ENCODE peak calls at places on chromosome 15, in four cellular contexts. One of them, this sample, is unnamed.

GRCh38 chr15:78682693-78683410 is 41.8 kb upstream of the CHRNB4 start:
- DNase-seq in HepG2: no peak
- DNase-seq in GM12878: no peak
- DNase-seq in K562: no peak
- DNase-seq in this sample: no peak

GRCh38 chr15:64454282-64454681 is 6.1 kb upstream of the ZNF609 start:
- DNase-seq in HepG2: no peak
- DNase-seq in GM12878: no peak
- DNase-seq in K562: no peak
- DNase-seq in this sample: no peak

GRCh38 chr15:88920186-88920891 is 7.2 kb upstream of the MFGE8 start:
- DNase-seq in HepG2: no peak
- DNase-seq in GM12878: no peak
- DNase-seq in K562: peak
- DNase-seq in this sample: no peak

GRCh38 chr15:100211855-100212850 is 129.6 kb downstream of the ADAMTS17 start:
- DNase-seq in HepG2: peak
- DNase-seq in GM12878: no peak
- DNase-seq in K562: no peak
- DNase-seq in this sample: no peak

GRCh38 chr15:72184165-72184811 is 13.3 kb downstream of the GRAMD2A start:
- DNase-seq in HepG2: peak
- DNase-seq in GM12878: no peak
- DNase-seq in K562: no peak
- DNase-seq in this sample: peak

GRCh38 chr15:67808821-67809220 is 16.5 kb upstream of the SKOR1 start:
- DNase-seq in HepG2: no peak
- DNase-seq in GM12878: no peak
- DNase-seq in K562: no peak
- DNase-seq in this sample: no peak

GRCh38 chr15:39774688-39775267 is 7.9 kb downstream of the FSIP1 start:
- DNase-seq in HepG2: no peak
- DNase-seq in GM12878: no peak
- DNase-seq in K562: no peak
- DNase-seq in this sample: no peak

GRCh38 chr15:77069521-77070121 is 1.3 kb downstream of the TSPAN3 start:
- DNase-seq in HepG2: no peak
- DNase-seq in GM12878: no peak
- DNase-seq in K562: no peak
- DNase-seq in this sample: no peak

GRCh38 chr15:70033529-70034140 is 64.1 kb downstream of the TLE3 start:
- DNase-seq in HepG2: no peak
- DNase-seq in GM12878: no peak
- DNase-seq in K562: no peak
- DNase-seq in this sample: no peak

GRCh38 chr15:34365073-34365825 is 1.7 kb downstream of the LPCAT4 start:
- DNase-seq in HepG2: no peak
- DNase-seq in GM12878: no peak
- DNase-seq in K562: no peak
- DNase-seq in this sample: no peak

GRCh38 chr15:33329457-33329856 is 18.7 kb downstream of the RYR3 start:
- DNase-seq in HepG2: no peak
- DNase-seq in GM12878: no peak
- DNase-seq in K562: no peak
- DNase-seq in this sample: no peak

GRCh38 chr15:98713585-98714001 is 65.3 kb downstream of the IGF1R start:
- DNase-seq in HepG2: no peak
- DNase-seq in GM12878: peak
- DNase-seq in K562: no peak
- DNase-seq in this sample: no peak

GRCh38 chr15:27336676-27337075 is 365.7 kb downstream of the GABRG3 start:
- DNase-seq in HepG2: no peak
- DNase-seq in GM12878: no peak
- DNase-seq in K562: no peak
- DNase-seq in this sample: no peak

GRCh38 chr15:90360746-90361145 is 8.7 kb downstream of the ZNF774 start:
- DNase-seq in HepG2: no peak
- DNase-seq in GM12878: no peak
- DNase-seq in K562: no peak
- DNase-seq in this sample: no peak

GRCh38 chr15:68055224-68055705 is 1.1 kb downstream of the PIAS1 start:
- DNase-seq in HepG2: no peak
- DNase-seq in GM12878: peak
- DNase-seq in K562: no peak
- DNase-seq in this sample: no peak

GRCh38 chr15:67839358-67839928 is 402 bp downstream of the RNU6-1 start:
- DNase-seq in HepG2: peak
- DNase-seq in GM12878: no peak
- DNase-seq in K562: peak
- DNase-seq in this sample: no peak

GRCh38 chr15:58643996-58644395 is 105.5 kb downstream of the ADAM10 start:
- DNase-seq in HepG2: no peak
- DNase-seq in GM12878: no peak
- DNase-seq in K562: no peak
- DNase-seq in this sample: no peak

GRCh38 chr15:68526269-68526668 is 52.5 kb upstream of the CORO2B start:
- DNase-seq in HepG2: no peak
- DNase-seq in GM12878: no peak
- DNase-seq in K562: no peak
- DNase-seq in this sample: no peak

GRCh38 chr15:38085931-38086562 is 151.6 kb downstream of the TMCO5A start:
- DNase-seq in HepG2: no peak
- DNase-seq in GM12878: peak
- DNase-seq in K562: no peak
- DNase-seq in this sample: no peak

GRCh38 chr15:73293773-73294172 is 75.0 kb downstream of the HCN4 start:
- DNase-seq in HepG2: peak
- DNase-seq in GM12878: no peak
- DNase-seq in K562: no peak
- DNase-seq in this sample: no peak

GRCh38 chr15:28886431-28887343 is 913 bp downstream of the APBA2 start:
- DNase-seq in HepG2: no peak
- DNase-seq in GM12878: no peak
- DNase-seq in K562: no peak
- DNase-seq in this sample: no peak

GRCh38 chr15:34759992-34760391 is 5.2 kb upstream of the GJD2 start:
- DNase-seq in HepG2: no peak
- DNase-seq in GM12878: no peak
- DNase-seq in K562: no peak
- DNase-seq in this sample: no peak

GRCh38 chr15:76200083-76200465 is 111.2 kb downstream of the ETFA start:
- DNase-seq in HepG2: no peak
- DNase-seq in GM12878: no peak
- DNase-seq in K562: no peak
- DNase-seq in this sample: no peak

GRCh38 chr15:46127361-46127874 is 492.6 kb downstream of the SQOR start:
- DNase-seq in HepG2: no peak
- DNase-seq in GM12878: no peak
- DNase-seq in K562: no peak
- DNase-seq in this sample: no peak

GRCh38 chr15:59312199-59312598 is 60.5 kb downstream of the MYO1E start:
- DNase-seq in HepG2: no peak
- DNase-seq in GM12878: no peak
- DNase-seq in K562: no peak
- DNase-seq in this sample: no peak

DNA sequence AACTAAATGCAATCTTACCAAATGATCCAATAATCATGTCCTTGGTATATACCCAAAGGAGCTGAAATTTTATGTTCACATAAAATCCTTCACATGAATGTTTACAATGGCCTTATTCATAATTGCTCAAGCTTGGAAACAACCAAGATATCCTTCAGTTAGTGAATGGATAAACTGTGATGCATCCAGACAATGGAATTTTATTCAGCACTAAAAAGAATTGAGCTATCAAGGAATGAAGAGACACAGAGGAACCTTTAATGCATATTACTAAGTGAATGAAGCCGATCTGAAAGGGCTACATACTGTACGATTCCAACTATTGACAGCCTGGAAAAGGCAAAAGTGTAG is 168.4 kb downstream of the PDE8A start:
- DNase-seq in HepG2: no peak
- DNase-seq in GM12878: no peak
- DNase-seq in K562: no peak
- DNase-seq in this sample: no peak
- TF ChIP-seq HDAC6 in HepG2: no peak
- TF ChIP-seq HDAC6 in GM12878: no peak
- TF ChIP-seq HDAC6 in K562: no peak
- TF ChIP-seq HDAC6 in this sample: no peak

GRCh38 chr15:83844742-83845141 is 190.8 kb downstream of the ADAMTSL3 start:
- DNase-seq in HepG2: no peak
- DNase-seq in GM12878: no peak
- DNase-seq in K562: no peak
- DNase-seq in this sample: no peak

GRCh38 chr15:83848315-83849050 is 194.6 kb downstream of the ADAMTSL3 start:
- DNase-seq in HepG2: no peak
- DNase-seq in GM12878: no peak
- DNase-seq in K562: no peak
- DNase-seq in this sample: no peak

GRCh38 chr15:83850015-83850414 is 196.1 kb downstream of the ADAMTSL3 start:
- DNase-seq in HepG2: no peak
- DNase-seq in GM12878: no peak
- DNase-seq in K562: no peak
- DNase-seq in this sample: no peak

GRCh38 chr15:83845230-83845629 is 191.3 kb downstream of the ADAMTSL3 start:
- DNase-seq in HepG2: no peak
- DNase-seq in GM12878: no peak
- DNase-seq in K562: no peak
- DNase-seq in this sample: no peak

DNA sequence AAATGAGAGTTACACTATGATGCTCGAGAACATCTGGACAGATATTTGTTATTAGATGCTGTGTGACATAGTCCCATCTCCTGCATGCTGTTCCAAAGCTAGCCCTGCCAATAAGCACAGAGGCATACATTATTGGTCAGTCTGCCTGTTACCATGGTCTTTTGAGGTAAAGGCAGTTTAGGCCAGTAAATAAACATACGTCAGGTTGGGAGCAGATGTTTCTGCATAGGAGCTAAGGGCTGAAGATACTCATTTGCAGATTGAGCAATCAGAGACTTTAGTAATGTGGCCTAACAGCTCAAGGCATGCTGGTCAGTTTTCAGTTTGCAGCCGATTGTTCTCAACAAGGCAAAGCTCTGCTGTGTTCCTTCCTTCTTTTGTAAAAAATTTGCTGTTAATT is 192.9 kb downstream of the ADAMTSL3 start:
- DNase-seq in HepG2: no peak
- DNase-seq in GM12878: no peak
- DNase-seq in K562: no peak
- DNase-seq in this sample: no peak
- TF ChIP-seq HDAC6 in HepG2: no peak
- TF ChIP-seq HDAC6 in GM12878: no peak
- TF ChIP-seq HDAC6 in K562: no peak
- TF ChIP-seq HDAC6 in this sample: no peak

GRCh38 chr15:43776101-43776717 is 557 bp downstream of the ELL3 start:
- DNase-seq in HepG2: no peak
- DNase-seq in GM12878: peak
- DNase-seq in K562: no peak
- DNase-seq in this sample: peak

GRCh38 chr15:43779016-43779415 is 2.2 kb upstream of the ELL3 start:
- DNase-seq in HepG2: no peak
- DNase-seq in GM12878: no peak
- DNase-seq in K562: no peak
- DNase-seq in this sample: no peak

GRCh38 chr15:43776718-43777292 is at the start of gene ELL3:
- DNase-seq in HepG2: peak
- DNase-seq in GM12878: no peak
- DNase-seq in K562: peak
- DNase-seq in this sample: peak

GRCh38 chr15:43775411-43775965 is 1.3 kb downstream of the ELL3 start:
- DNase-seq in HepG2: peak
- DNase-seq in GM12878: no peak
- DNase-seq in K562: no peak
- DNase-seq in this sample: peak

DNA sequence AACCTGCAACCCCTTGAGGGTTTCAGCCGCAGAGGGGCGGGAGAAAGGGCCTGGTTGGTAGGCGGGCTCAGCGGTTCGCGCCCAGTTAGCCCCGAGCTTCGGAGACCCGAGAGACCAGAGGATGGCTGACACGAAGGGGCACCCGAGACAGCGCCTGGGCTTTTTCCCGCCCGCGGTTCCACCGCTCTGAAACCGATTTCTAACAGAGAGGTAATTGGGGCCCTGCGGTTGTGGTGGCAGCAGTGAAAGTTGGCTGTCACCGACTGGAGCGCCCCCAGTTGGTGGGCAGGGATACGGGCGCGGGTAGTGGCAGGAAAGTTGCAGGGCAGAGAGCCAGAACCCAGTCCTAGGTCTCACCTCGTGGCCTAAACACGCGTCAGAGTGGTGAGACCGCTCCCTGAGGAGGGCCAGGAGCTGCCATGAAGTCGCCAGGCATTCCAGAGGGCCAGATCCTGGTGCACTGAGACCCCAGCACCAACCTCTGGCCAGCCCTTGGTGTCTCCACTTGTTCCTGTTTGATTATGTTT is 590 bp upstream of the ELL3 start:
- DNase-seq in HepG2: peak
- DNase-seq in GM12878: peak
- DNase-seq in K562: no peak
- DNase-seq in this sample: no peak
- TF ChIP-seq HDAC6 in HepG2: no peak
- TF ChIP-seq HDAC6 in GM12878: no peak
- TF ChIP-seq HDAC6 in K562: no peak
- TF ChIP-seq HDAC6 in this sample: no peak

GRCh38 chr15:63060699-63061098 is 18.2 kb downstream of the TPM1 start:
- DNase-seq in HepG2: no peak
- DNase-seq in GM12878: no peak
- DNase-seq in K562: no peak
- DNase-seq in this sample: no peak
- TF ChIP-seq HDAC6 in HepG2: no peak
- TF ChIP-seq HDAC6 in GM12878: no peak
- TF ChIP-seq HDAC6 in K562: no peak
- TF ChIP-seq HDAC6 in this sample: no peak

GRCh38 chr15:97566957-97567356 is 393.5 kb upstream of the ARRDC4 start:
- DNase-seq in HepG2: no peak
- DNase-seq in GM12878: no peak
- DNase-seq in K562: no peak
- DNase-seq in this sample: no peak
- TF ChIP-seq HDAC6 in HepG2: no peak
- TF ChIP-seq HDAC6 in GM12878: no peak
- TF ChIP-seq HDAC6 in K562: no peak
- TF ChIP-seq HDAC6 in this sample: no peak

DNA sequence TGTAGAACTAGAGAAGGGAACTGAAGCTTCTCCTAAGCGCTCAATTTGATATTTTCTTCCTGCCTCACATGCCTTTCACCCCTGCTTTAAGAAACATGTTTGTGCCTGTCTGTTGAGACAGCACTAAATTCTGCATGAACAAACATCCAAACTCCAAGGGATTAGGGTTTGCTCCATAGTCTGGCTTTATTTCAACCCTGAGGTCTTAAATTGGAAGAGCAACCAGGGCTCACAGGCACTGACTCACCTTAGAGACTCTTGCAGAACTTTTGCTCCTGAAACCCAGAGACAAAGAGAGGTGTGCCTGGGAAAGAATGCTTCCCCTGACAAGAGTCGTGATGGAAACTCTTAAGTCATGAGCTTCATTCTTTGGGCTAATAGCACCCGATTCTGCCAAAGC is 393.9 kb upstream of the MCTP2 start:
- DNase-seq in HepG2: no peak
- DNase-seq in GM12878: no peak
- DNase-seq in K562: no peak
- DNase-seq in this sample: no peak
- TF ChIP-seq HDAC6 in HepG2: no peak
- TF ChIP-seq HDAC6 in GM12878: no peak
- TF ChIP-seq HDAC6 in K562: no peak
- TF ChIP-seq HDAC6 in this sample: no peak

This sample was measured in H1.